ENCODE peak calls at places on chromosomes 7 and 10, in five cellular contexts. C is fibroblast of lung, T is GM12878, B is SK-N-SH, I is hepatocyte. E is an unnamed sample.
A peak's percentile ranks its signal among the peaks of the same experiment; 100 is the strongest.

GRCh38 chr10:95391570-95392249 is 100.9 kb upstream of the PDLIM1 start:
- DNase-seq in C (peak; percentile 54), T (no peak), B (no peak), I (peak; percentile 78), E (peak; percentile 51)

GRCh38 chr10:68125770-68126169 is 16.5 kb downstream of the MYPN start:
- DNase-seq in C (peak; percentile 10), T (no peak), B (no peak), I (peak; percentile 24), E (no peak)

GRCh38 chr10:103648231-103648950 is 154.9 kb downstream of the NEURL1 start:
- DNase-seq in C (peak; percentile 7), T (no peak), B (no peak), I (peak; percentile 24), E (no peak)

GRCh38 chr7:130008941-130009847 is 42.0 kb downstream of the ZC3HC1 start:
- DNase-seq in C (peak; percentile 74), T (no peak), B (no peak), I (peak; percentile 24), E (no peak)

GRCh38 chr10:94397549-94398370 is 4.6 kb upstream of the TBC1D12 start:
- DNase-seq in C (peak; percentile 72), T (no peak), B (peak; percentile 6), I (no peak), E (no peak)

GRCh38 chr7:106609416-106609815 is 51.5 kb downstream of the CCDC71L start:
- DNase-seq in C (peak; percentile 88), T (no peak), B (no peak), I (no peak), E (no peak)

GRCh38 chr7:100435401-100436304 is 644 bp downstream of the PPP1R35 start:
- DNase-seq in C (peak; percentile 33), T (no peak), B (peak; percentile 81), I (peak; percentile 68), E (peak; percentile 48)

GRCh38 chr7:135942614-135943013 is 34.5 kb downstream of the MTPN start:
- DNase-seq in C (no peak), T (no peak), B (no peak), I (no peak), E (no peak)

GRCh38 chr7:39811161-39811614 is 138.9 kb upstream of the CDK13 start:
- DNase-seq in C (peak; percentile 47), T (no peak), B (peak; percentile 81), I (no peak), E (no peak)

GRCh38 chr7:85185355-85186082 is 1.3 kb downstream of the SEMA3D start:
- DNase-seq in C (peak; percentile 71), T (no peak), B (peak; percentile 58), I (peak; percentile 78), E (no peak)

GRCh38 chr7:77497079-77497478 is 40.0 kb upstream of the PTPN12 start:
- DNase-seq in C (no peak), T (no peak), B (no peak), I (no peak), E (no peak)

GRCh38 chr10:14146501-14146900 is 184.2 kb downstream of the FRMD4A start:
- DNase-seq in C (peak; percentile 58), T (no peak), B (no peak), I (no peak), E (no peak)

GRCh38 chr7:38383281-38383680 is 109.8 kb upstream of the TARP start:
- DNase-seq in C (peak; percentile 27), T (no peak), B (no peak), I (no peak), E (no peak)

GRCh38 chr10:71571460-71572175 is 148.0 kb downstream of the C10orf105 start:
- DNase-seq in C (no peak), T (no peak), B (no peak), I (no peak), E (no peak)

GRCh38 chr10:132456881-132457280 is 59.9 kb downstream of the PWWP2B start:
- DNase-seq in C (no peak), T (no peak), B (no peak), I (no peak), E (no peak)

GRCh38 chr7:29274156-29275017 is 79.8 kb downstream of the CHN2 start:
- DNase-seq in C (peak; percentile 59), T (no peak), B (no peak), I (no peak), E (no peak)

GRCh38 chr7:36906448-36906847 is 182.2 kb upstream of the AOAH start:
- DNase-seq in C (no peak), T (no peak), B (no peak), I (peak; percentile 34), E (no peak)

GRCh38 chr7:34281260-34281659 is 375.9 kb downstream of the BMPER start:
- DNase-seq in C (no peak), T (no peak), B (no peak), I (no peak), E (no peak)
- TF ChIP-seq CTCF in C (no peak), T (no peak), B (peak; percentile 43), I (no peak), E (peak; percentile 18)

GRCh38 chr10:115710136-115710535 is 562.9 kb downstream of the GFRA1 start:
- DNase-seq in C (no peak), T (no peak), B (no peak), I (no peak), E (no peak)

GRCh38 chr10:115706482-115707076 is 566.4 kb downstream of the GFRA1 start:
- DNase-seq in C (peak; percentile 20), T (no peak), B (peak; percentile 2), I (peak; percentile 23), E (no peak)

GRCh38 chr10:115711306-115711705 is 561.7 kb downstream of the GFRA1 start:
- DNase-seq in C (no peak), T (no peak), B (no peak), I (no peak), E (no peak)
- H3K4me2 ChIP-seq in C (no peak overlapping the region), T (no peak overlapping the region), B (no peak overlapping the region), I (no peak overlapping the region), E (no peak overlapping the region)

GRCh38 chr10:78432582-78432981 is 398.9 kb downstream of the RPS24 start:
- DNase-seq in C (no peak), T (no peak), B (no peak), I (no peak), E (no peak)

GRCh38 chr10:78433063-78433717 is 399.5 kb downstream of the RPS24 start:
- DNase-seq in C (no peak), T (no peak), B (no peak), I (no peak), E (no peak)

GRCh38 chr10:78435484-78436222 is 402.0 kb downstream of the RPS24 start:
- DNase-seq in C (no peak), T (no peak), B (peak; percentile 51), I (no peak), E (no peak)

GRCh38 chr10:78434886-78435285 is 401.2 kb downstream of the RPS24 start:
- DNase-seq in C (no peak), T (no peak), B (no peak), I (no peak), E (no peak)

DNA sequence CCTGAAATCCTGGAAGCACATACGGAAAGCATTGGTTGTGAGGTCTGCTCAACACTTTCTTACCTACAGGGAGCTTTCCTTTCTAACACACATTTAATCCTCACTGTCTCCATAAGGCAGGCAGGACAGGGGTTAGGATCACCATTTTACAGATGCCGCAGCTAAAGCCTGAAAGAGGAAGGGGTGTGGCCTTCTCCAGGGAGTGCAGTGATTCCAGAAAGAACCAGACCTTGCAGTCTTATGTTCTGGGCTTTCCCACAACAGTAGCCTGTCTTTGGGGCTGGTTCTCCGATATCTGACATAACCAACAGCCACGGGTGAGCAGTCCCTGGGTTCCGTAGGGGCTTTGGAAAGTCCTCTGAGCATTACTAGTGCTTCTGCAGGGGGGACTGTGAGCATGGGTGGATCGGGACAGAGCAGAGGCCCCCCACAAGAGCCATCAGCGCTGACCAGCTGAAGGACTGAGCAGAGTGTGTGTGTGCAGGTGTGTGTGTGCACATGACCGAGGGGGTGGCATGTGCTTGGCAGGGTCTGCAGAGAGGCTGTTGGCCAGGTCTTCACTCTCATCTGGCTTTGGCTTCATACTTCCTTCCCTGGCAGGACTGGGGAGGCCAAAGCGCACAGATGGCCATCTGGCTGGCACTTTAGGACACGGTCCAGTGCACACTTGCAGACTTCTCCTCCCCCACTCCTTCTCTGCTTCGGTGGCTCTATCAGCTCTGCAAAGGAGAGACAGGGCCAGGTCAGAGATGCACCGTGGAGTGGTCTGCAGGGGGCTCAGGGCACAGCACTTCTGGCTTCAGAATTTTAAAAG is 400.3 kb downstream of the RPS24 start:
- DNase-seq in C (no peak), T (no peak), B (peak; percentile 82), I (no peak), E (no peak)
- TF ChIP-seq CTCF in C (no peak), T (no peak), B (no peak), I (no peak), E (no peak)

GRCh38 chr10:96395931-96396877 is 37.4 kb upstream of the OPALIN start:
- DNase-seq in C (peak; percentile 57), T (no peak), B (peak; percentile 87), I (peak; percentile 87), E (peak; percentile 71)

GRCh38 chr10:96402417-96403305 is 43.9 kb upstream of the OPALIN start:
- DNase-seq in C (no peak), T (no peak), B (no peak), I (no peak), E (no peak)

GRCh38 chr10:96400465-96400864 is 41.7 kb upstream of the OPALIN start:
- DNase-seq in C (no peak), T (no peak), B (no peak), I (no peak), E (no peak)

GRCh38 chr10:96397902-96398301 is 39.1 kb upstream of the OPALIN start:
- DNase-seq in C (no peak), T (no peak), B (no peak), I (no peak), E (no peak)

DNA sequence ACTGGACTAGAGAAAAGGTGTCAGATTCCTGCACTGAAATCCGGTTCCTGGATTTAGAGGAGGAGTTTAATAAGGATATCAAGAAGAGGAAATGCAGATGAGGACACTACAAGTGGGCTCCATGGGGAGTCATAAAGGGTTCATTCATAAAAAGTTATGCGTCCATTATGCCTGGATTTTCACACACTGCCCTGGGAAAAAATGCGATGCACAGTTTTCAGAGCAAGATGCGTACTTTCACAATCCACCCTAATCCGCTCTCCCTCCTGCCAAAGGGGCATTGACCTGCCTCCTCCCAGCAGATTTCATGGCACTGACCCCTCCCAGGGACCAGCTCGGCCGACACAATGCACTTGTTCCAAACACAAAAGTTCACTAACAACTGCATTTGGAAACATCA is 42.2 kb upstream of the OPALIN start:
- DNase-seq in C (no peak), T (no peak), B (no peak), I (no peak), E (no peak)
- H3K4me2 ChIP-seq in C (no peak overlapping the region), T (no peak overlapping the region), B (no peak overlapping the region), I (no peak overlapping the region), E (no peak overlapping the region)

DNA sequence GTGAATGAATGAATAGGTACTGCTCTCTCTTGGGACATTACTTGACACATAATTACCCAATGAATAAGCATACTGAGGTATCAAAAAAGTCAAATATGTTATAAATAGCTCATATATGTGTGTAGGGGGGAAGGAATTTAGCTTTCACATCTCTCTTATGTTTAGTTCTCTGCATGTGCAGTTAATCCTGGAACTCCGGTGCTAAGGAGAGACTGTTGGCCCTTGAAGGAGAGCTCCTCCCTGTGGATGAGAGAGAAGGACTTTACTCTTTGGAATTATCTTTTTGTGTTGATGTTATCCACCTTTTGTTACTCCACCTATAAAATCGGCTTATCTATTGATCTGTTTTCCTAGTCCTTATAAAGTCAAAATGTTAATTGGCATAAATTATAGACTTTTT is 1.2 kb downstream of the CFTR start:
- DNase-seq in C (no peak), T (no peak), B (no peak), I (peak; percentile 28), E (no peak)
- TF ChIP-seq CTCF in C (no peak), T (no peak), B (no peak), I (peak; percentile 23), E (no peak)

E was measured in DND-41.